ENCODE peak calls at places on chromosome 18, in ten cellular contexts. Y, W, T, X, Z, H, R, J, O and P are unnamed samples. For H3K9me3, the result is how much of the 10 kb centered on the place peaks cover.

GRCh38 chr18:46815661-46816060 is 58.8 kb upstream of the ST8SIA5 start:
- DNase-seq in O (no peak), J (no peak), Y (no peak), Z (no peak), X (no peak), H (no peak), R (no peak), W (no peak), T (no peak), P (no peak)

GRCh38 chr18:8900552-8900951 is 195.2 kb downstream of the MTCL1 start:
- DNase-seq in Z (no peak), O (no peak), W (no peak), H (no peak), J (no peak), T (no peak), Y (no peak), X (no peak), R (no peak), P (no peak)

GRCh38 chr18:26963292-26963691 is 97.8 kb upstream of the AQP4 start:
- DNase-seq in J (no peak), R (no peak), Y (no peak), Z (no peak), O (no peak), T (no peak), X (no peak), W (no peak), H (no peak), P (no peak)

GRCh38 chr18:63162271-63163014 is 157.1 kb downstream of the BCL2 start:
- DNase-seq in Z (peak), O (no peak), H (no peak), J (no peak), T (no peak), W (no peak), X (no peak), R (peak), Y (no peak), P (no peak)

GRCh38 chr18:62505669-62506494 is 16.9 kb upstream of the ZCCHC2 start:
- DNase-seq in T (no peak), Z (no peak), W (peak), Y (no peak), O (no peak), X (no peak), J (no peak), R (no peak), H (no peak), P (peak)

GRCh38 chr18:22099925-22100324 is 69.5 kb upstream of the GATA6 start:
- DNase-seq in R (no peak), Y (no peak), T (no peak), J (no peak), Z (no peak), W (no peak), X (no peak), H (no peak), O (no peak), P (no peak)

GRCh38 chr18:63888473-63889190 is 1.1 kb downstream of the SERPINB2 start:
- DNase-seq in Y (no peak), R (no peak), T (no peak), H (no peak), X (no peak), Z (no peak), W (no peak), J (no peak), O (no peak), P (no peak)

GRCh38 chr18:63307555-63308200 is 11.9 kb downstream of the BCL2 start:
- DNase-seq in R (peak), X (no peak), Y (no peak), T (no peak), O (no peak), Z (no peak), W (no peak), H (no peak), J (no peak), P (no peak)

GRCh38 chr18:65146615-65147014 is 604.2 kb upstream of the CDH7 start:
- DNase-seq in J (no peak), T (no peak), X (no peak), W (no peak), O (no peak), Y (no peak), R (no peak), H (no peak), Z (no peak), P (no peak)

GRCh38 chr18:29644276-29644675 is 1398.3 kb downstream of the DSC3 start:
- DNase-seq in Y (no peak), Z (no peak), W (no peak), O (no peak), J (no peak), T (no peak), R (peak), H (peak), X (no peak), P (no peak)

GRCh38 chr18:44882163-44882881 is 201.6 kb downstream of the SETBP1 start:
- DNase-seq in O (no peak), T (no peak), Z (no peak), H (no peak), Y (no peak), W (no peak), R (no peak), J (peak), X (no peak), P (no peak)

GRCh38 chr18:61892683-61893303 is at the start of gene RNF152:
- DNase-seq in W (peak), T (peak), Y (no peak), O (peak), R (peak), X (no peak), Z (peak), J (peak), H (no peak), P (peak)

GRCh38 chr18:26210147-26210546 is 16.1 kb upstream of the TAF4B start:
- DNase-seq in R (no peak), Y (no peak), J (no peak), X (no peak), W (no peak), T (no peak), H (no peak), Z (no peak), O (no peak), P (no peak)

GRCh38 chr18:49572935-49573334 is 11.1 kb downstream of the LIPG start:
- DNase-seq in H (no peak), O (no peak), Z (no peak), X (no peak), W (no peak), T (no peak), J (no peak), R (no peak), Y (no peak), P (no peak)

GRCh38 chr18:25880441-25880840 is 210.0 kb downstream of the SS18 start:
- DNase-seq in T (no peak), O (no peak), J (no peak), X (no peak), Y (no peak), H (no peak), W (no peak), R (no peak), Z (no peak), P (no peak)

GRCh38 chr18:48923746-48924580 is 26.8 kb downstream of the SMAD7 start:
- DNase-seq in X (no peak), O (no peak), R (peak), Y (no peak), J (peak), W (peak), T (no peak), H (no peak), Z (no peak), P (no peak)

GRCh38 chr18:76983184-76983583 is 149.4 kb downstream of the MBP start:
- DNase-seq in W (peak), T (peak), Y (peak), X (peak), Z (peak), R (peak), J (peak), H (peak), O (peak), P (peak)

GRCh38 chr18:70296289-70296688 is 7.4 kb downstream of the SOCS6 start:
- DNase-seq in W (no peak), Z (no peak), X (no peak), H (no peak), R (peak), Y (no peak), O (no peak), J (no peak), T (peak), P (no peak)

GRCh38 chr18:33578371-33579146 is 540 bp downstream of the ASXL3 start:
- DNase-seq in O (peak), X (no peak), Y (no peak), Z (no peak), W (no peak), R (no peak), H (no peak), T (no peak), J (peak), P (no peak)

GRCh38 chr18:8461544-8461943 is 147.7 kb upstream of the RAB12 start:
- DNase-seq in W (no peak), Y (no peak), H (no peak), J (no peak), O (no peak), T (no peak), X (no peak), R (no peak), Z (no peak), P (no peak)

GRCh38 chr18:24913507-24914147 is 438.3 kb downstream of the ZNF521 start:
- DNase-seq in O (no peak), Z (no peak), T (no peak), J (peak), H (no peak), X (no peak), R (no peak), W (no peak), Y (no peak), P (no peak)

GRCh38 chr18:27803957-27804356 is 373.0 kb downstream of the CDH2 start:
- DNase-seq in Y (no peak), H (no peak), T (no peak), X (no peak), J (no peak), Z (no peak), W (no peak), O (no peak), R (peak), P (no peak)

GRCh38 chr18:25647404-25647803 is 295.4 kb upstream of the ZNF521 start:
- DNase-seq in R (no peak), T (no peak), Y (no peak), O (no peak), W (no peak), X (no peak), J (no peak), Z (no peak), H (no peak), P (no peak)

GRCh38 chr18:59357928-59358327 is 1.1 kb downstream of the LMAN1 start:
- DNase-seq in Y (no peak), J (no peak), R (peak), O (no peak), H (peak), X (no peak), T (no peak), Z (no peak), W (no peak), P (no peak)

GRCh38 chr18:47772374-47773248 is 157.8 kb downstream of the SMAD2 start:
- DNase-seq in Z (peak), O (no peak), J (peak), X (peak), H (peak), T (peak), W (peak), Y (no peak), R (peak), P (peak)

GRCh38 chr18:26119246-26119645 is 14.4 kb upstream of the PSMA8 start:
- DNase-seq in Y (no peak), W (no peak), Z (no peak), R (peak), T (no peak), X (no peak), H (no peak), O (no peak), J (no peak), P (no peak)

GRCh38 chr18:3478262-3478978 is 28.4 kb downstream of the TGIF1 start:
- DNase-seq in J (no peak), X (no peak), Y (no peak), H (no peak), R (no peak), O (no peak), W (no peak), T (no peak), Z (no peak), P (no peak)

GRCh38 chr18:3624818-3625716 is 175.1 kb downstream of the TGIF1 start:
- DNase-seq in T (peak), Z (peak), X (peak), H (peak), W (peak), R (peak), O (no peak), Y (no peak), J (no peak), P (no peak)

GRCh38 chr18:48202899-48203260 is 206.3 kb downstream of the ZBTB7C start:
- DNase-seq in R (no peak), Z (no peak), J (no peak), O (no peak), X (no peak), H (no peak), T (no peak), W (no peak), Y (no peak), P (no peak)

GRCh38 chr18:11726556-11726955 is 37.5 kb downstream of the GNAL start:
- DNase-seq in X (no peak), R (no peak), T (no peak), J (no peak), Z (no peak), Y (no peak), H (no peak), O (no peak), W (no peak), P (no peak)

GRCh38 chr18:2087877-2088673 is 483.2 kb downstream of the METTL4 start:
- DNase-seq in T (no peak), X (no peak), W (no peak), Y (no peak), O (peak), Z (no peak), H (no peak), J (peak), R (no peak), P (no peak)

GRCh38 chr18:2086439-2086838 is 484.9 kb downstream of the METTL4 start:
- DNase-seq in J (no peak), Y (no peak), O (no peak), Z (no peak), W (no peak), H (no peak), X (no peak), R (no peak), T (no peak), P (no peak)

GRCh38 chr18:2083691-2084090 is 487.6 kb downstream of the METTL4 start:
- DNase-seq in Y (no peak), T (no peak), W (peak), R (no peak), X (no peak), H (no peak), Z (no peak), O (no peak), J (no peak), P (no peak)

GRCh38 chr18:2082676-2083075 is 488.6 kb downstream of the METTL4 start:
- DNase-seq in J (no peak), Z (no peak), O (no peak), X (no peak), W (no peak), R (no peak), H (no peak), Y (no peak), T (no peak), P (no peak)
- H3K27ac ChIP-seq in J (no peak), Z (no peak), O (no peak), X (no peak), W (no peak), R (no peak), H (no peak), Y (no peak), T (no peak), P (no peak)

GRCh38 chr18:78722391-78722790 is 257.2 kb upstream of the SALL3 start:
- DNase-seq in Y (no peak), X (no peak), J (no peak), R (no peak), T (no peak), H (no peak), Z (no peak), W (no peak), O (no peak), P (no peak)
- H3K9me3 ChIP-seq in Y (under half), X (under half), J (under half), R (under half), T (under half), H (under half), Z (under half), W (under half), O (under half), P (under half)

DNA sequence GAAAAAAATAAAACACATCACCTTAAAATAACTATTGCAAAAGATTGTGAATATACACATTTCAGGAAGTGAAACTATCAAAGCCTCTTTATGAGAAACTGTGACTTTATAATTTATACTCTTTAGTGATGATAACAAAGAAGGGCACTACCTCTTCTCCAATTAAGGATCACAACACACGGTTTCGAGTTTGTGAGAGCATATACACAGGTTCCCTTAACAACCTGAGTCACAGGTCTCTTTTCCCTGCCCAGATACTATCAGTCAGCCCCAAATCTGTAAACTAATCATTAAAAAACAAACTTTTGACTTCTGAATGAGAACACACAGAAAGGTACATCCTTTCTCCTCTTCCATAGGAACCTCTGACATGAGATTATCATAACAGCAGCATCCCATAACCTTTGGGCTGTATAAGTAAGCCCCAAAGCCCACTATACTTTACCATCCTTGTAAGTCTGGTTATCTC is 44.9 kb downstream of the PTPN2 start:
- DNase-seq in Y (no peak), W (no peak), T (no peak), J (no peak), Z (no peak), O (no peak), X (no peak), R (no peak), H (no peak), P (no peak)
- H3K4me3 ChIP-seq in Y (peak), W (no peak), T (no peak), J (no peak), Z (peak), O (no peak), X (peak), R (no peak), H (no peak), P (peak)

GRCh38 chr18:32368170-32368569 is 102.5 kb downstream of the GAREM1 start:
- DNase-seq in Z (no peak), J (no peak), H (no peak), X (no peak), R (no peak), O (no peak), W (no peak), Y (no peak), T (no peak), P (no peak)

GRCh38 chr18:32362484-32362883 is 108.2 kb downstream of the GAREM1 start:
- DNase-seq in J (no peak), R (peak), T (no peak), O (no peak), H (no peak), W (no peak), Z (no peak), Y (no peak), X (no peak), P (no peak)

GRCh38 chr18:32371384-32371783 is 99.3 kb downstream of the GAREM1 start:
- DNase-seq in H (no peak), Y (no peak), Z (no peak), O (no peak), J (no peak), W (no peak), T (no peak), X (no peak), R (no peak), P (no peak)

GRCh38 chr18:32372047-32372380 is 98.7 kb downstream of the GAREM1 start:
- DNase-seq in Y (no peak), X (no peak), Z (no peak), O (no peak), R (no peak), H (no peak), W (no peak), J (no peak), T (no peak), P (no peak)

DNA sequence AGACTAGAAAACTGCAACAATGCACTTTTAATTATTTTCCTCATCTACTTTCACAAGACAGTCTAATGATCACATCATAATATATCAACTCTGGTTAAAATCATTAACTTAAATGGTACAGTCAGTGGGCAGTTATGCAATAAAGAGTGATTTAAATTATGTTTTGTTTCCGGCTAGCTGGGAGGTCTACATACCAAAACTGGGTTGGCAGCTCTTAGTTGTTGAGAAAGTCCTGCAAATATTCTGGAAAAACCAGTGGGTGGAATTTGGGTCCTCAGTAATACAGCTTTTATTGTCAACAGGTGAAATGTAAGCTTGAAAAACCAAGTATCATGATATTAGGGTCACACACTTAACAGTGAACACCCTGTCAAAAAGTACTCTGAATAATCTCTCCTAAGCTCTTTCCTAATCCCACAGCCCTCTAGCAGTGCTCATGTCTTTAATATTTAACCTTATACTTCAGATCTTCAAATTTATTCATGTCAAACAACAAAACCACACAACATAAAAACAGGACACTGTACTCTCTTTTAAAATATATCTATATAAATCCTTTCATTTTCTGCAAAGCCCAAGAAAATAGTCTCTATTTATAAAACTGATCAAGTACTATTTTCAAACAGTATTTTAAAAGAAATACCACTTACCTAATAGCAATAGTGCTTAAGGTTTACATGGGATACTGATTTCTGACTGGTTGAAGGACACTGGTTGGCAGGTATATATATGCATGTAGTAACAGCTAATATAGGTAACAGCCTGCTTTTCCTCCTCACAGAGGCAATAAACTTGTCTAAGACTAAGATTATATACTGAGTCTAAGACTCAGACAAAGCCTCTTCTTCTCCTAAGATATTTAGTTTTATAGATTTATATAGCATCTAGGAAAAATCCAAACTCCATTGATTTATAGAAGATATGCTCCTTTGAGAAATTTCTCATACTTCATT is 103.8 kb downstream of the GAREM1 start:
- DNase-seq in T (no peak), H (no peak), O (no peak), Y (no peak), J (no peak), W (no peak), R (peak), X (no peak), Z (no peak), P (no peak)
- H3K27ac ChIP-seq in T (no peak), H (no peak), O (no peak), Y (no peak), J (no peak), W (no peak), R (no peak), X (no peak), Z (no peak), P (no peak)

GRCh38 chr18:34957864-34958259 is 83.4 kb upstream of the MAPRE2 start:
- DNase-seq in W (no peak), R (no peak), X (no peak), Z (no peak), Y (no peak), O (no peak), T (no peak), J (no peak), H (no peak), P (no peak)

GRCh38 chr18:34959211-34959829 is 81.9 kb upstream of the MAPRE2 start:
- DNase-seq in X (no peak), Z (no peak), T (no peak), J (no peak), H (no peak), O (no peak), Y (no peak), R (no peak), W (no peak), P (no peak)

GRCh38 chr18:34959989-34960388 is 81.2 kb upstream of the MAPRE2 start:
- DNase-seq in Y (no peak), W (no peak), Z (no peak), J (no peak), H (no peak), R (no peak), T (no peak), O (no peak), X (no peak), P (no peak)

GRCh38 chr18:34957119-34957863 is 83.9 kb upstream of the MAPRE2 start:
- DNase-seq in T (no peak), X (no peak), R (peak), W (no peak), H (no peak), O (no peak), Y (no peak), Z (no peak), J (no peak), P (no peak)

DNA sequence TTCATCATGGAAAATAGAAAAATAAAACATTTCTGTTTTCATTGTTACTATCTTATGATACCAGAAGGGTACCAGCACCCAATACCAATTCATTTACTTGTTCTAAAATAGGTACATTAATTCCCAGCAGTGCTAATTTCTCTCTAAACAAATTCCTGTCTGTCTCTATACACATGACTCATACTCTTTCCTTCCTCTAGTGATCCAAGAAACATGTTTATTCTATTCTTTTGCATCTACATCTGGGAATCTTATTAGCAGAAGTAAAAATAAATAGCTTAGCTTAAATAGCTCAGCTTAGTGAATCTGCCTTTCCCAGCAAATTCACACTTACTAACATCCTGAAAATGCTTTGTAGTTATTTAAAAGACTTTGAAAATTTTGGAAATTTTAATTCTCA is 84.5 kb upstream of the MAPRE2 start:
- DNase-seq in T (no peak), O (no peak), Z (no peak), Y (no peak), W (no peak), H (no peak), X (no peak), J (no peak), R (peak), P (no peak)
- H3K9me3 ChIP-seq in T (under half), O (under half), Z (under half), Y (under half), W (under half), H (under half), X (under half), J (under half), R (under half), P (under half)

GRCh38 chr18:10457798-10458197 is 3.4 kb downstream of the APCDD1 start:
- DNase-seq in T (no peak), W (no peak), Y (no peak), Z (no peak), H (no peak), J (no peak), O (no peak), R (peak), X (no peak), P (no peak)
- H3K4me3 ChIP-seq in T (no peak), W (no peak), Y (no peak), Z (no peak), H (no peak), J (peak), O (no peak), R (no peak), X (no peak), P (no peak)